ENCODE peak calls at places on chromosome 14, in nine cellular contexts. R is ovary, S is choroid plexus epithelial cell, G is body of pancreas, U is neural progenitor cell, A is WERI-Rb-1, E is skeletal muscle cell, C is kidney, H is esophagus squamous epithelium. M is an unnamed sample.

GRCh38 chr14:71665157-71665556 is 267.1 kb upstream of the RGS6 start:
- DNase-seq in R (no peak), G (no peak), C (no peak), H (no peak), U (no peak), S (peak; percentile 91), E (peak; percentile 88), A (no peak), M (peak; percentile 63)

GRCh38 chr14:87615822-87616679 is 376.9 kb downstream of the GALC start:
- DNase-seq in G (peak; percentile 78), A (peak; percentile 77), H (no peak), U (peak; percentile 80), E (no peak), C (no peak), R (peak; percentile 8), S (peak; percentile 40), M (peak; percentile 37)

GRCh38 chr14:89418452-89418851 is 1.4 kb upstream of the FOXN3 start:
- DNase-seq in R (no peak), S (no peak), G (no peak), E (no peak), A (peak; percentile 13), H (no peak), C (no peak), U (no peak), M (no peak)

GRCh38 chr14:64708148-64709004 is 4.2 kb downstream of the PLEKHG3 start:
- DNase-seq in S (peak; percentile 57), H (no peak), G (peak; percentile 75), E (no peak), C (peak; percentile 93), U (peak; percentile 59), R (no peak), A (no peak), M (no peak)

GRCh38 chr14:37474191-37474590 is 120.9 kb downstream of the FOXA1 start:
- DNase-seq in U (no peak), A (no peak), R (no peak), G (no peak), E (no peak), C (no peak), H (no peak), S (no peak), M (no peak)

GRCh38 chr14:100610511-100611217 is 23.4 kb upstream of the BEGAIN start:
- DNase-seq in S (peak; percentile 24), U (no peak), C (no peak), E (no peak), A (no peak), H (no peak), G (no peak), R (no peak), M (no peak)

GRCh38 chr14:64337901-64338615 is 43.9 kb upstream of the ESR2 start:
- DNase-seq in A (peak; percentile 75), R (no peak), C (no peak), E (peak; percentile 14), U (peak; percentile 91), G (peak; percentile 65), H (no peak), S (peak; percentile 63), M (peak; percentile 18)

GRCh38 chr14:79571361-79571760 is 639.9 kb downstream of the DIO2 start:
- DNase-seq in A (no peak), G (no peak), R (no peak), E (no peak), S (peak; percentile 35), U (peak; percentile 40), H (no peak), C (no peak), M (no peak)

GRCh38 chr14:79040742-79041249 is 870.6 kb downstream of the NRXN3 start:
- DNase-seq in C (no peak), H (no peak), A (no peak), G (no peak), E (no peak), R (no peak), U (no peak), S (no peak), M (no peak)

GRCh38 chr14:76773188-76773885 is 12.1 kb downstream of the VASH1 start:
- DNase-seq in H (no peak), E (peak; percentile 73), A (no peak), U (no peak), C (peak; percentile 89), G (peak; percentile 60), S (peak; percentile 91), R (peak; percentile 82), M (peak; percentile 36)

GRCh38 chr14:52951730-52952481 is 1.1 kb upstream of the FERMT2 start:
- DNase-seq in H (no peak), G (peak; percentile 64), U (peak; percentile 79), S (peak; percentile 92), A (peak; percentile 74), E (peak; percentile 59), C (no peak), R (peak; percentile 23), M (peak; percentile 60)

GRCh38 chr14:44634692-44635091 is 127.6 kb upstream of the FSCB start:
- DNase-seq in R (no peak), C (no peak), S (no peak), A (no peak), H (no peak), E (no peak), G (no peak), U (no peak), M (no peak)

GRCh38 chr14:84937449-84937848 is 592.5 kb upstream of the FLRT2 start:
- DNase-seq in R (no peak), C (no peak), S (peak; percentile 10), U (no peak), G (peak; percentile 87), H (no peak), E (no peak), A (no peak), M (no peak)

GRCh38 chr14:103349982-103350381 is 15.9 kb downstream of the EIF5 start:
- DNase-seq in H (no peak), S (no peak), C (no peak), U (no peak), R (no peak), E (no peak), A (no peak), G (no peak), M (no peak)

GRCh38 chr14:86714575-86714974 is 1184.6 kb downstream of the FLRT2 start:
- DNase-seq in C (no peak), R (no peak), S (no peak), A (no peak), H (no peak), U (no peak), G (no peak), E (no peak), M (no peak)

GRCh38 chr14:105525861-105526780 is at the start of gene TMEM121:
- DNase-seq in S (no peak), C (peak; percentile 72), U (peak; percentile 69), E (no peak), H (no peak), G (peak; percentile 50), A (peak; percentile 35), R (no peak), M (no peak)
- H3K4me3 ChIP-seq in S (peak within 1 kb of the TSS; percentile 37), C (peak within 1 kb of the TSS; percentile 46), U (peak within 1 kb of the TSS; percentile 47), E (peak within 1 kb of the TSS; percentile 70), H (peak within 1 kb of the TSS; percentile 57), G (peak within 1 kb of the TSS; percentile 27), A (peak within 1 kb of the TSS; percentile 66), R (peak within 1 kb of the TSS; percentile 60), M (peak within 1 kb of the TSS; percentile 50)

GRCh38 chr14:22814945-22815713 is at the start of gene SLC7A7:
- DNase-seq in H (no peak), C (no peak), E (no peak), R (no peak), G (peak; percentile 41), S (peak; percentile 38), A (no peak), U (no peak), M (no peak)

GRCh38 chr14:22813145-22813544 is 2.1 kb downstream of the SLC7A7 start:
- DNase-seq in C (no peak), H (no peak), U (no peak), G (no peak), R (no peak), E (no peak), A (no peak), S (no peak), M (no peak)

GRCh38 chr14:22812744-22813143 is 2.5 kb downstream of the SLC7A7 start:
- DNase-seq in A (no peak), C (no peak), U (peak; percentile 34), H (no peak), S (no peak), R (no peak), G (no peak), E (no peak), M (no peak)

GRCh38 chr14:22811752-22812151 is 3.5 kb downstream of the SLC7A7 start:
- DNase-seq in R (no peak), H (no peak), G (no peak), A (no peak), E (no peak), S (peak; percentile 55), U (no peak), C (no peak), M (no peak)

GRCh38 chr14:22814373-22814772 is 862 bp downstream of the SLC7A7 start:
- DNase-seq in U (no peak), H (no peak), S (no peak), E (no peak), C (no peak), R (no peak), G (no peak), A (no peak), M (no peak)
- H3K4me3 ChIP-seq in U (no peak overlapping the region), H (peak overlapping the region; percentile 4), S (no peak overlapping the region), E (no peak overlapping the region), C (peak overlapping the region; percentile 71), R (no peak overlapping the region), G (no peak overlapping the region), A (no peak overlapping the region), M (no peak overlapping the region)

GRCh38 chr14:92717571-92718042 is 30.8 kb downstream of the LGMN start:
- DNase-seq in A (no peak), C (no peak), R (no peak), S (no peak), G (no peak), E (no peak), U (no peak), H (no peak), M (no peak)

GRCh38 chr14:92719890-92720323 is 28.5 kb downstream of the LGMN start:
- DNase-seq in H (no peak), E (no peak), R (no peak), A (no peak), S (no peak), C (no peak), G (no peak), U (no peak), M (no peak)

GRCh38 chr14:92716131-92716530 is 32.3 kb downstream of the LGMN start:
- DNase-seq in G (no peak), U (no peak), S (no peak), H (no peak), C (no peak), E (no peak), R (no peak), A (no peak), M (no peak)

GRCh38 chr14:92719421-92719820 is 29.0 kb downstream of the LGMN start:
- DNase-seq in G (no peak), E (no peak), H (no peak), U (no peak), C (no peak), A (no peak), S (no peak), R (no peak), M (no peak)

GRCh38 chr14:92718659-92719058 is 29.8 kb downstream of the LGMN start:
- DNase-seq in R (no peak), C (no peak), H (no peak), G (no peak), E (no peak), A (no peak), U (no peak), S (no peak), M (peak; percentile 62)
- H3K4me3 ChIP-seq in R (no peak overlapping the region), C (no peak overlapping the region), H (no peak overlapping the region), G (no peak overlapping the region), E (no peak overlapping the region), A (no peak overlapping the region), U (no peak overlapping the region), S (no peak overlapping the region), M (no peak overlapping the region)

GRCh38 chr14:81222694-81223093 is 1.9 kb upstream of the GTF2A1 start:
- DNase-seq in C (no peak), G (peak; percentile 22), U (no peak), E (no peak), H (no peak), A (no peak), R (no peak), S (no peak), M (no peak)
- H3K4me3 ChIP-seq in C (no peak overlapping the region), G (no peak overlapping the region), U (no peak overlapping the region), E (no peak overlapping the region), H (no peak overlapping the region), A (no peak overlapping the region), R (no peak overlapping the region), S (no peak overlapping the region), M (no peak overlapping the region)

M was measured in astrocyte of the cerebellum.